ENCODE peak calls at places on chromosome 18, in nine cellular contexts. S is Peyer's patch, Z is tibial nerve, C is GM12892, B is spleen, N is ovary, F is testis, P is body of pancreas, Q is A549. Y is an unnamed sample.
A peak's percentile ranks its signal among the peaks of the same experiment; 100 is the strongest.

GRCh38 chr18:73340135-73340934 is 472.5 kb upstream of the NETO1 start:
- DNase-seq in S (no peak), Z (no peak), C (no peak), B (no peak), N (no peak), F (no peak), P (peak; percentile 33), Q (no peak), Y (no peak)

GRCh38 chr18:21703241-21703820 is 1.2 kb downstream of the ABHD3 start:
- DNase-seq in S (peak; percentile 59), Z (no peak), C (peak; percentile 25), B (no peak), N (no peak), F (no peak), P (no peak), Q (no peak), Y (no peak)

GRCh38 chr18:61398961-61399632 is 65.9 kb downstream of the CDH20 start:
- DNase-seq in S (no peak), Z (no peak), C (no peak), B (no peak), N (no peak), F (no peak), P (no peak), Q (no peak), Y (no peak)

GRCh38 chr18:62510744-62511143 is 12.1 kb upstream of the ZCCHC2 start:
- DNase-seq in S (no peak), Z (no peak), C (no peak), B (no peak), N (no peak), F (no peak), P (no peak), Q (no peak), Y (no peak)

GRCh38 chr18:41004320-41004719 is 950.7 kb upstream of the PIK3C3 start:
- DNase-seq in S (no peak), Z (no peak), C (no peak), B (no peak), N (no peak), F (no peak), P (no peak), Q (no peak), Y (no peak)

GRCh38 chr18:25875574-25875973 is 214.8 kb downstream of the SS18 start:
- DNase-seq in S (no peak), Z (no peak), C (no peak), B (no peak), N (no peak), F (no peak), P (no peak), Q (no peak), Y (no peak)

GRCh38 chr18:61743775-61744531 is 148.9 kb downstream of the RNF152 start:
- DNase-seq in S (no peak), Z (no peak), C (no peak), B (no peak), N (no peak), F (peak; percentile 60), P (no peak), Q (no peak), Y (no peak)

GRCh38 chr18:29096380-29096779 is 919.5 kb upstream of the CDH2 start:
- DNase-seq in S (no peak), Z (no peak), C (no peak), B (peak; percentile 10), N (no peak), F (no peak), P (no peak), Q (no peak), Y (no peak)

GRCh38 chr18:39742015-39742466 is 2176.4 kb upstream of the CELF4 start:
- DNase-seq in S (no peak), Z (no peak), C (no peak), B (no peak), N (no peak), F (no peak), P (no peak), Q (no peak), Y (no peak)

GRCh38 chr18:26097563-26097962 is 7.2 kb upstream of the SS18 start:
- DNase-seq in S (no peak), Z (no peak), C (no peak), B (no peak), N (no peak), F (no peak), P (no peak), Q (no peak), Y (no peak)

GRCh38 chr18:28114472-28114871 is 62.5 kb downstream of the CDH2 start:
- DNase-seq in S (no peak), Z (no peak), C (no peak), B (no peak), N (no peak), F (no peak), P (no peak), Q (peak; percentile 43), Y (no peak)

GRCh38 chr18:34048423-34048822 is 176.3 kb downstream of the NOL4 start:
- DNase-seq in S (no peak), Z (no peak), C (no peak), B (no peak), N (no peak), F (no peak), P (no peak), Q (no peak), Y (no peak)

GRCh38 chr18:63195410-63196159 is 124.0 kb downstream of the BCL2 start:
- DNase-seq in S (no peak), Z (no peak), C (no peak), B (no peak), N (no peak), F (no peak), P (no peak), Q (no peak), Y (no peak)

GRCh38 chr18:50456285-50456684 is 81.4 kb downstream of the SKA1 start:
- DNase-seq in S (no peak), Z (no peak), C (no peak), B (no peak), N (no peak), F (no peak), P (no peak), Q (no peak), Y (no peak)

DNA sequence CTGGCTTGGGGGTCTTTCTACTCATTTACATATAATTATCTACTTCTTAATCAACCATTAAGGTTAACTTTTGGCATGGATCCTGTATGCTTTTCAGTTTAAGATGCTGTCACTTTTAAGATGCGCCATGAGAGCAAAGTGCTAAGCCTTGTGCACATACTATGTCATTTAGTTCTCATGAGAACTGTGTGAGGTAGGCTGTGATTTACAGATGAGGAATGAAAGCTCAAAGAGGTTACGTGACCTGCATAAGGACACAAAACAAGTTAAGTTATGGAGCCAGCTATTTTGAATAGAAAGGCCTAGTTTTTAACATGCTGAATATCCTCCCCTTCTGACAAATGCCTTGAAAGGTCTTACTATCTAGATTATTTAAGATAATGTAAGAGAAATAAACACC is 4.2 kb downstream of the NEDD4L start:
- DNase-seq in S (no peak), Z (no peak), C (no peak), B (no peak), N (no peak), F (no peak), P (no peak), Q (no peak), Y (no peak)
- TF ChIP-seq POLR2A in S (no peak), Z (no peak), C (no peak), B (no peak), N (no peak), F (no peak), P (no peak), Q (no peak), Y (no peak)

GRCh38 chr18:60092073-60092472 is 192.3 kb downstream of the PMAIP1 start:
- DNase-seq in S (no peak), Z (no peak), C (no peak), B (no peak), N (no peak), F (no peak), P (no peak), Q (no peak), Y (no peak)
- TF ChIP-seq POLR2A in S (no peak), Z (no peak), C (no peak), B (no peak), N (no peak), F (no peak), P (no peak), Q (no peak), Y (no peak)

GRCh38 chr18:9711361-9712129 is 3.4 kb downstream of the RAB31 start:
- DNase-seq in S (peak; percentile 56), Z (no peak), C (peak; percentile 48), B (no peak), N (no peak), F (no peak), P (no peak), Q (no peak), Y (no peak)
- TF ChIP-seq POLR2A in S (no peak), Z (no peak), C (peak; percentile 69), B (no peak), N (no peak), F (no peak), P (no peak), Q (no peak), Y (no peak)

GRCh38 chr18:12657849-12658829 is at the start of gene SPIRE1:
- DNase-seq in S (peak; percentile 73), Z (peak; percentile 59), C (peak; percentile 32), B (peak; percentile 88), N (peak; percentile 57), F (peak; percentile 79), P (peak; percentile 81), Q (peak; percentile 53), Y (peak; percentile 72)
- TF ChIP-seq POLR2A in S (no peak), Z (peak; percentile 81), C (no peak), B (no peak), N (peak; percentile 36), F (no peak), P (peak; percentile 65), Q (peak; percentile 59), Y (peak; percentile 18)

DNA sequence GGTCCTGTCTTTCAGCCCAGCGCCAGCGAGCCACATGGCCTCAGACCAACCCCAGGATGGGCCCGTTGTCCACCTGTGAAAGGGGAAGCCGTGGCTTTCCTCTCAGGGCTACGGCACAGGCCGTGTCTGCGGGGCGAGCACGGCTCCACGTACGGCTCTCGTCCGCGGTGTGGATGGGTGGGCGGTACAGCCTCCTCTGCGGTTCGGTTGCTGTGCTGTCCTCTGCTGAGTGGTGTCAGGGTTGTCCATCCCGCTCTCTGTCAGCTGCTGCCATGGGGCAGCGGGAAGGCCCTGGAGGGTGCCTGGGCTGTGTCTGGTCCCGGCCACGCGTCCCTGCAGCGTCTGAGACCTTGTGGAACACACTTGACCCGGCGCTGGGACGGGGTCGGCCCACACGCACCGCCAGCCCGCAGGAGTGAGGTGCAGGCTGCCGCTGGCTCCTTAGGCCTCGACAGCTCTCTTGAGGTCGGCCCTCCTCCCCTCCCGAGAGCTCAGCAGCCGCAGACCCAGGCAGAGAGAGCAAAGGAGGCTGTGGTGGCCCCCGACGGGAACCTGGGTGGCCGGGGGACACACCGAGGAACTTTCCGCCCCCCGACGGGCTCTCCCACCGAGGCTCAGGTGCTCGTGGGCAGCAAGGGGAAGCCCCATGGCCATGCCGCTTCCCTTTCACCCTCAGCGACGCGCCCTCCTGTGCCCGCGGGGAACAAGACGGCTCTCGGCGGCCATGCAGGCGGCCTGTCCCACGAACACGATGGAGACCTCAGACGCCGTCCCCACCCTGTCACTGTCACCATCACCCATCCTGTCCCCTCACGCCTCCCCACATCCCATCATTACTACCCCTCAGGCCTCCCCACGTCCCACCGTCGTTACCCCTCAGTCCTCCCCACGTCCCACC is 128.7 kb downstream of the NFATC1 start:
- DNase-seq in S (peak; percentile 77), Z (peak; percentile 4), C (peak; percentile 56), B (peak; percentile 89), N (peak; percentile 6), F (peak; percentile 12), P (no peak), Q (no peak), Y (no peak)
- TF ChIP-seq POLR2A in S (no peak), Z (no peak), C (no peak), B (no peak), N (no peak), F (no peak), P (no peak), Q (no peak), Y (no peak)

Y was measured in suprapubic skin.